ENCODE peak calls at places on chromosomes 11 and 22, in four cellular contexts. P, I, D and S are unnamed samples.
A peak's percentile ranks its signal among the peaks of the same experiment; 100 is the strongest.

GRCh38 chr22:47495102-47495501 is 732.7 kb downstream of the TBC1D22A start:
- DNase-seq in P (no peak), I (peak; percentile 38), D (no peak), S (no peak)

GRCh38 chr11:70270877-70271634 is 566 bp downstream of the PPFIA1 start:
- DNase-seq in P (peak; percentile 73), I (peak; percentile 58), D (no peak), S (peak; percentile 58)

GRCh38 chr11:65718964-65719492 is 1.6 kb downstream of the RNASEH2C start:
- DNase-seq in P (no peak), I (peak; percentile 16), D (no peak), S (peak; percentile 24)

GRCh38 chr22:31945478-31945815 is 1.1 kb downstream of the YWHAH start:
- DNase-seq in P (no peak), I (peak; percentile 28), D (no peak), S (no peak)

GRCh38 chr11:108498046-108498815 is at the start of gene POGLUT3:
- DNase-seq in P (peak; percentile 67), I (peak; percentile 86), D (peak; percentile 8), S (peak; percentile 51)

GRCh38 chr22:26785942-26786341 is 128.6 kb downstream of the MIAT start:
- DNase-seq in P (no peak), I (no peak), D (no peak), S (no peak)

GRCh38 chr11:130457909-130458729 is 9.7 kb downstream of the ADAMTS15 start:
- DNase-seq in P (no peak), I (no peak), D (no peak), S (no peak)

GRCh38 chr11:65376138-65376713 is 6.2 kb downstream of the SLC25A45 start:
- DNase-seq in P (no peak), I (no peak), D (no peak), S (no peak)

GRCh38 chr22:38137876-38138687 is 27.6 kb upstream of the BAIAP2L2 start:
- DNase-seq in P (no peak), I (no peak), D (no peak), S (no peak)

GRCh38 chr11:73556966-73557365 is 40.9 kb downstream of the FAM168A start:
- DNase-seq in P (no peak), I (no peak), D (no peak), S (no peak)

GRCh38 chr22:39574779-39575551 is 4.4 kb downstream of the CACNA1I start:
- DNase-seq in P (no peak), I (peak; percentile 19), D (no peak), S (peak; percentile 84)

GRCh38 chr22:42711895-42712837 is 8.5 kb downstream of the A4GALT start:
- DNase-seq in P (no peak), I (no peak), D (no peak), S (no peak)

GRCh38 chr11:61329871-61330270 is 3.0 kb downstream of the DDB1 start:
- DNase-seq in P (no peak), I (no peak), D (no peak), S (no peak)

GRCh38 chr11:122038543-122038942 is 77.5 kb downstream of the BLID start:
- DNase-seq in P (no peak), I (no peak), D (no peak), S (peak; percentile 88)

GRCh38 chr11:116062129-116062525 is 557.9 kb upstream of the CADM1 start:
- DNase-seq in P (no peak), I (no peak), D (no peak), S (no peak)

GRCh38 chr11:67389477-67389876 is 2.3 kb upstream of the RAD9A start:
- DNase-seq in P (no peak), I (peak; percentile 64), D (peak; percentile 46), S (no peak)

GRCh38 chr11:128872594-128872993 is 5.5 kb upstream of the KCNJ1 start:
- DNase-seq in P (no peak), I (no peak), D (no peak), S (no peak)

GRCh38 chr11:69137148-69137844 is 18.4 kb upstream of the SMIM38 start:
- DNase-seq in P (no peak), I (no peak), D (no peak), S (no peak)

GRCh38 chr11:57798905-57799559 is 37.4 kb downstream of the CTNND1 start:
- DNase-seq in P (peak; percentile 53), I (peak; percentile 19), D (no peak), S (peak; percentile 51)

GRCh38 chr22:29298641-29299040 is 7.8 kb upstream of the GAS2L1 start:
- DNase-seq in P (no peak), I (no peak), D (no peak), S (no peak)

GRCh38 chr22:45819305-45819704 is 147.7 kb downstream of the ATXN10 start:
- DNase-seq in P (no peak), I (no peak), D (no peak), S (no peak)

GRCh38 chr22:49638788-49639187 is 188.9 kb downstream of the BRD1 start:
- DNase-seq in P (no peak), I (no peak), D (no peak), S (no peak)

GRCh38 chr11:11073996-11074395 is 216.1 kb upstream of the ZBED5 start:
- DNase-seq in P (no peak), I (no peak), D (no peak), S (no peak)

GRCh38 chr11:14672635-14673034 is 29.0 kb downstream of the PDE3B start:
- DNase-seq in P (no peak), I (no peak), D (no peak), S (peak; percentile 30)

GRCh38 chr11:10618490-10618889 is 50.0 kb upstream of the LYVE1 start:
- DNase-seq in P (no peak), I (no peak), D (no peak), S (no peak)

GRCh38 chr11:6249822-6250555 is 9.6 kb upstream of the CCKBR start:
- DNase-seq in P (no peak), I (no peak), D (no peak), S (peak; percentile 68)

GRCh38 chr11:113253406-113253805 is 61.0 kb upstream of the TTC12 start:
- DNase-seq in P (no peak), I (no peak), D (no peak), S (no peak)

GRCh38 chr11:1163321-1163910 is 5.7 kb downstream of the MUC5AC start:
- DNase-seq in P (no peak), I (no peak), D (no peak), S (no peak)

GRCh38 chr11:128052912-128053641 is 534.3 kb downstream of the ETS1 start:
- DNase-seq in P (no peak), I (peak; percentile 42), D (no peak), S (peak; percentile 78)

GRCh38 chr22:31491218-31491962 is 1.7 kb upstream of the EIF4ENIF1 start:
- DNase-seq in P (no peak), I (no peak), D (no peak), S (no peak)